ENCODE peak calls at places on chromosomes 16 and 17, in four cellular contexts. P is IMR-90; S is AG08395; A is activated CD4-positive, CD25-positive, alpha-beta regulatory T cell. Q is an unnamed sample.

GRCh38 chr17:67068999-67069398 is 24.6 kb downstream of the CACNG1 start:
- DNase-seq in P (peak), S (no peak), A (no peak), Q (no peak)

GRCh38 chr16:89378947-89379771 is 111.2 kb downstream of the ANKRD11 start:
- DNase-seq in P (no peak), S (no peak), A (no peak), Q (no peak)

GRCh38 chr16:70737377-70738082 is 51.7 kb upstream of the MTSS2 start:
- DNase-seq in P (peak), S (peak), A (peak), Q (peak)

GRCh38 chr17:76947771-76948170 is 79.6 kb downstream of the MGAT5B start:
- DNase-seq in P (no peak), S (no peak), A (no peak), Q (no peak)

GRCh38 chr16:11783319-11784047 is 13.6 kb downstream of the ZC3H7A start:
- DNase-seq in P (peak), S (peak), A (peak), Q (no peak)

GRCh38 chr16:4746215-4746614 is 11.9 kb downstream of the DNAAF8 start:
- DNase-seq in P (no peak), S (no peak), A (no peak), Q (no peak)

GRCh38 chr16:46918905-46919792 is 35.0 kb downstream of the GPT2 start:
- DNase-seq in P (no peak), S (no peak), A (no peak), Q (no peak)

GRCh38 chr17:68399638-68400403 is 57.5 kb downstream of the WIPI1 start:
- DNase-seq in P (peak), S (peak), A (no peak), Q (no peak)

GRCh38 chr16:29820730-29821662 is 734 bp downstream of the MVP start:
- DNase-seq in P (no peak), S (peak), A (no peak), Q (peak)

GRCh38 chr17:81551458-81552243 is 502 bp downstream of the FAAP100 start:
- DNase-seq in P (peak), S (peak), A (no peak), Q (no peak)

GRCh38 chr17:9018731-9019130 is 2.6 kb upstream of the NTN1 start:
- DNase-seq in P (no peak), S (no peak), A (no peak), Q (no peak)

GRCh38 chr17:2419526-2419925 is 18.7 kb upstream of the MNT start:
- DNase-seq in P (no peak), S (no peak), A (no peak), Q (no peak)

GRCh38 chr16:67265834-67266233 is 13.5 kb upstream of the PLEKHG4 start:
- DNase-seq in P (no peak), S (no peak), A (no peak), Q (no peak)

GRCh38 chr17:75277664-75278071 is 6.6 kb upstream of the MIF4GD start:
- DNase-seq in P (peak), S (peak), A (no peak), Q (no peak)

GRCh38 chr17:78041401-78042179 is 83.1 kb downstream of the TNRC6C start:
- DNase-seq in P (no peak), S (peak), A (no peak), Q (no peak)